ENCODE peak calls at places on chromosomes 2 and 18, in six cellular contexts. Q is foreskin keratinocyte; K is pancreas; W is foreskin fibroblast; S is stimulated activated CD4-positive, alpha-beta T cell treated with anti-CD3 and anti-CD28 coated beads, TNF-alpha, amount 100 ng/mL, for 1 hour; M is epithelial cell of proximal tubule. H is an unnamed sample.

GRCh38 chr2:23423873-23424680 is 39.1 kb downstream of the KLHL29 start:
- DNase-seq in Q (no peak), K (no peak), W (no peak), S (no peak), M (no peak), H (no peak)

GRCh38 chr2:185137700-185138099 is 539.4 kb downstream of the ZNF804A start:
- DNase-seq in Q (no peak), K (no peak), W (no peak), S (no peak), M (no peak), H (no peak)

GRCh38 chr2:235707411-235708096 is 213.7 kb downstream of the AGAP1 start:
- DNase-seq in Q (no peak), K (no peak), W (no peak), S (no peak), M (no peak), H (no peak)

GRCh38 chr18:68467966-68468365 is 246.9 kb downstream of the TMX3 start:
- DNase-seq in Q (no peak), K (no peak), W (no peak), S (no peak), M (no peak), H (no peak)

GRCh38 chr2:168192839-168193616 is 54.4 kb downstream of the STK39 start:
- DNase-seq in Q (no peak), K (no peak), W (peak), S (no peak), M (no peak), H (no peak)

GRCh38 chr18:10518595-10519273 is 7.1 kb upstream of the NAPG start:
- DNase-seq in Q (no peak), K (no peak), W (peak), S (no peak), M (no peak), H (no peak)

GRCh38 chr2:43255249-43255960 is 29.0 kb upstream of the ZFP36L2 start:
- DNase-seq in Q (no peak), K (no peak), W (no peak), S (no peak), M (no peak), H (no peak)

GRCh38 chr2:36653967-36654694 is 42.4 kb upstream of the VIT start:
- DNase-seq in Q (no peak), K (no peak), W (no peak), S (no peak), M (no peak), H (no peak)

GRCh38 chr2:33032245-33032644 is 85.5 kb downstream of the LTBP1 start:
- DNase-seq in Q (no peak), K (no peak), W (no peak), S (no peak), M (no peak), H (no peak)

GRCh38 chr2:201807452-201807980 is 1.2 kb downstream of the CDK15 start:
- DNase-seq in Q (no peak), K (no peak), W (peak), S (no peak), M (no peak), H (no peak)

GRCh38 chr2:8394131-8394530 is 287.7 kb upstream of the ID2 start:
- DNase-seq in Q (no peak), K (no peak), W (no peak), S (no peak), M (no peak), H (no peak)

GRCh38 chr2:43276962-43277383 is 50.6 kb upstream of the ZFP36L2 start:
- DNase-seq in Q (no peak), K (no peak), W (no peak), S (no peak), M (no peak), H (no peak)

GRCh38 chr2:55887906-55888625 is 35.5 kb downstream of the EFEMP1 start:
- DNase-seq in Q (peak), K (no peak), W (peak), S (no peak), M (peak), H (no peak)

GRCh38 chr2:9378433-9379371 is 44.6 kb downstream of the ITGB1BP1 start:
- DNase-seq in Q (peak), K (no peak), W (peak), S (no peak), M (no peak), H (no peak)

GRCh38 chr2:171729952-171730317 is 42.7 kb downstream of the DYNC1I2 start:
- DNase-seq in Q (no peak), K (no peak), W (no peak), S (no peak), M (no peak), H (no peak)

GRCh38 chr2:196479350-196479749 is 160.2 kb upstream of the CCDC150 start:
- DNase-seq in Q (peak), K (no peak), W (peak), S (no peak), M (peak), H (no peak)

GRCh38 chr2:209322041-209322440 is 101.8 kb upstream of the MAP2 start:
- DNase-seq in Q (no peak), K (no peak), W (peak), S (no peak), M (no peak), H (no peak)

GRCh38 chr18:10579079-10579867 is 53.4 kb downstream of the NAPG start:
- DNase-seq in Q (peak), K (no peak), W (peak), S (no peak), M (no peak), H (no peak)

GRCh38 chr2:215280326-215280725 is 31.5 kb upstream of the ATIC start:
- DNase-seq in Q (no peak), K (no peak), W (peak), S (no peak), M (no peak), H (no peak)

GRCh38 chr2:85949280-85949679 is 60.5 kb upstream of the ST3GAL5 start:
- DNase-seq in Q (no peak), K (peak), W (no peak), S (no peak), M (no peak), H (no peak)

GRCh38 chr2:86513948-86514660 is 49.1 kb downstream of the CHMP3 start:
- DNase-seq in Q (no peak), K (no peak), W (no peak), S (no peak), M (no peak), H (no peak)

GRCh38 chr2:97911922-97912575 is 83.7 kb downstream of the TMEM131 start:
- DNase-seq in Q (no peak), K (no peak), W (peak), S (no peak), M (no peak), H (no peak)

GRCh38 chr2:112643488-112643887 is 2.3 kb upstream of the SLC20A1 start:
- DNase-seq in Q (no peak), K (no peak), W (no peak), S (no peak), M (no peak), H (no peak)

H was measured in Caco-2.